ENCODE peak calls at places on chromosomes 4 and X, in six cellular contexts. One of them, this sample, is unnamed.

GRCh38 chrX:111881715-111882114 is 5.7 kb downstream of the TRPC5OS start:
- DNase-seq in ELR: no peak
- DNase-seq in omental fat pad: no peak
- DNase-seq in NAMALWA: no peak
- DNase-seq in GM23248: no peak
- DNase-seq in endothelial cell: no peak
- DNase-seq in this sample: no peak

GRCh38 chr4:38663801-38664703 is at the start of gene KLF3:
- DNase-seq in ELR: peak
- DNase-seq in GM23248: peak
- DNase-seq in NAMALWA: peak
- DNase-seq in omental fat pad: peak
- DNase-seq in endothelial cell: peak
- DNase-seq in this sample: peak

GRCh38 chrX:68848189-68848940 is 19.5 kb downstream of the EFNB1 start:
- DNase-seq in NAMALWA: no peak
- DNase-seq in GM23248: no peak
- DNase-seq in endothelial cell: no peak
- DNase-seq in omental fat pad: no peak
- DNase-seq in ELR: no peak
- DNase-seq in this sample: no peak

GRCh38 chrX:112147206-112147605 is 64.6 kb upstream of the TRPC5 start:
- DNase-seq in endothelial cell: peak
- DNase-seq in ELR: peak
- DNase-seq in NAMALWA: peak
- DNase-seq in omental fat pad: no peak
- DNase-seq in GM23248: peak
- DNase-seq in this sample: no peak

GRCh38 chr4:164350086-164350485 is 403.8 kb upstream of the SMIM31 start:
- DNase-seq in ELR: no peak
- DNase-seq in GM23248: no peak
- DNase-seq in endothelial cell: no peak
- DNase-seq in NAMALWA: no peak
- DNase-seq in omental fat pad: no peak
- DNase-seq in this sample: no peak

GRCh38 chrX:97987979-97988378 is 1104.3 kb downstream of the RPA4 start:
- DNase-seq in omental fat pad: no peak
- DNase-seq in ELR: no peak
- DNase-seq in endothelial cell: no peak
- DNase-seq in GM23248: no peak
- DNase-seq in NAMALWA: peak
- DNase-seq in this sample: no peak

GRCh38 chrX:40581333-40581910 is 652 bp downstream of the ATP6AP2 start:
- DNase-seq in NAMALWA: peak
- DNase-seq in GM23248: peak
- DNase-seq in ELR: peak
- DNase-seq in omental fat pad: no peak
- DNase-seq in endothelial cell: no peak
- DNase-seq in this sample: peak

GRCh38 chr4:86939123-86939522 is 4.3 kb downstream of the AFF1 start:
- DNase-seq in GM23248: peak
- DNase-seq in endothelial cell: no peak
- DNase-seq in NAMALWA: peak
- DNase-seq in ELR: no peak
- DNase-seq in omental fat pad: no peak
- DNase-seq in this sample: no peak

GRCh38 chrX:319579-320125 is 1.1 kb upstream of the GTPBP6 start:
- DNase-seq in ELR: no peak
- DNase-seq in omental fat pad: no peak
- DNase-seq in NAMALWA: no peak
- DNase-seq in endothelial cell: peak
- DNase-seq in GM23248: peak
- DNase-seq in this sample: no peak

GRCh38 chr4:2064276-2064991 is 5.3 kb downstream of the NAT8L start:
- DNase-seq in omental fat pad: no peak
- DNase-seq in GM23248: no peak
- DNase-seq in ELR: no peak
- DNase-seq in NAMALWA: no peak
- DNase-seq in endothelial cell: no peak
- DNase-seq in this sample: no peak

This sample was measured in Daoy.